ENCODE peak calls at places on chromosomes 4 and X, in ten cellular contexts. G is kidney epithelial cell, L is choroid plexus epithelial cell, T is upper lobe of left lung, N is GM06990, R is astrocyte of the spinal cord, V is right lobe of liver, C is fibroblast of mammary gland, U is adrenal gland, F is AG10803. I is an unnamed sample.

GRCh38 chrX:15985937-15986336 is 131.3 kb upstream of the AP1S2 start:
- DNase-seq in R (no peak), G (no peak), U (no peak), C (peak; percentile 28), V (no peak), L (no peak), N (no peak), F (no peak), T (no peak), I (no peak)

GRCh38 chr4:12963291-12963690 is 520.8 kb downstream of the RAB28 start:
- DNase-seq in N (no peak), U (no peak), G (no peak), R (no peak), T (no peak), F (no peak), C (no peak), L (no peak), V (no peak), I (no peak)

GRCh38 chr4:29970626-29971025 is 749.5 kb upstream of the PCDH7 start:
- DNase-seq in T (no peak), U (no peak), R (peak; percentile 1), L (no peak), N (no peak), C (peak; percentile 2), G (no peak), F (no peak), V (no peak), I (no peak)

GRCh38 chr4:123120473-123120872 is 198.1 kb upstream of the NUDT6 start:
- DNase-seq in R (peak; percentile 61), L (peak; percentile 85), T (no peak), G (no peak), F (peak; percentile 29), N (no peak), U (no peak), C (peak; percentile 75), V (no peak), I (peak; percentile 32)

GRCh38 chrX:11209798-11210197 is 83.4 kb upstream of the AMELX start:
- DNase-seq in L (peak; percentile 20), T (no peak), V (no peak), N (no peak), U (no peak), R (no peak), F (peak; percentile 0), C (peak; percentile 12), G (no peak), I (no peak)

GRCh38 chrX:1673337-1673736 is 58.5 kb downstream of the ASMT start:
- DNase-seq in V (no peak), F (peak; percentile 22), R (no peak), C (peak; percentile 17), U (no peak), G (no peak), L (peak; percentile 48), N (no peak), T (no peak), I (no peak)

GRCh38 chr4:182250446-182250845 is 7.2 kb downstream of the TENM3 start:
- DNase-seq in N (no peak), R (no peak), C (no peak), F (no peak), L (no peak), T (no peak), G (no peak), U (no peak), V (no peak), I (no peak)

GRCh38 chrX:86039625-86040568 is 7.5 kb downstream of the CHM start:
- DNase-seq in R (no peak), C (no peak), N (no peak), F (no peak), T (no peak), G (no peak), U (no peak), L (no peak), V (peak; percentile 33), I (no peak)

GRCh38 chr4:152935138-152935537 is 985 bp upstream of the FHDC1 start:
- DNase-seq in T (no peak), R (no peak), G (no peak), L (no peak), C (no peak), F (no peak), V (no peak), U (no peak), N (no peak), I (no peak)

DNA sequence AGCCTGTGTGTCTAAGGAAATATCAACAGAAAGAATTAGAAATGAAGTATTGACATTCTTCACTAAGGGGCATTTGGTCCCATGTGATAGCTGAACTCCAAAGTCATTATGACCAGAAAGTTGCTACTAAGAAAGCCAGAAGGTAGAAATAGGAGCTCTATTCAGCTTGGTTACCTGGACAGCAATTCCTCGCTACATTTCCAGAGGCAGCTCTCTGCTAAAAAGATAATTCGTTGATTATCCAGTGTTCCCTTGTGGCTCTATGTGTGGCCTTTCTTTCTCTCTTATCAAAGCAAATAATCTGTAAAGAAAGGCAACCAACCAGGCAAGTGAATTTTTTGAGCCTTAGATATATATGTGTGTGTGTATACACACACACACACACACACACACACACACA is 341.3 kb downstream of the ADGRL3 start:
- DNase-seq in F (no peak), C (no peak), G (no peak), R (no peak), N (no peak), T (no peak), U (no peak), L (no peak), V (no peak), I (no peak)
- TF ChIP-seq CTCF in F (no peak), C (no peak), G (no peak), R (peak; percentile 21), N (no peak), T (no peak), U (peak; percentile 37), L (no peak), V (no peak), I (no peak)

GRCh38 chr4:71189471-71189870 is 149.3 kb upstream of the SLC4A4 start:
- DNase-seq in V (no peak), G (no peak), L (peak; percentile 52), F (peak; percentile 57), T (no peak), U (no peak), R (peak; percentile 72), C (no peak), N (no peak), I (no peak)
- H3K4me3 ChIP-seq in V (no peak overlapping the region), G (no peak overlapping the region), L (no peak overlapping the region), F (peak overlapping the region; percentile 1), T (no peak overlapping the region), U (no peak overlapping the region), R (no peak overlapping the region), C (no peak overlapping the region), N (no peak overlapping the region), I (no peak overlapping the region)

GRCh38 chr4:109708435-109708834 is 5.2 kb upstream of the CASP6 start:
- DNase-seq in R (no peak), G (no peak), F (no peak), L (no peak), V (no peak), N (no peak), U (no peak), C (no peak), T (no peak), I (no peak)

GRCh38 chr4:109703664-109704351 is 563 bp upstream of the CASP6 start:
- DNase-seq in V (no peak), C (no peak), U (no peak), F (no peak), T (no peak), L (peak; percentile 29), N (no peak), R (no peak), G (peak; percentile 7), I (no peak)

GRCh38 chr4:109701566-109702399 is 1.5 kb downstream of the CASP6 start:
- DNase-seq in V (no peak), N (peak; percentile 31), R (no peak), G (no peak), U (no peak), F (no peak), C (no peak), T (no peak), L (peak; percentile 15), I (no peak)

GRCh38 chr4:109699553-109700225 is 3.6 kb downstream of the CASP6 start:
- DNase-seq in C (peak; percentile 26), G (no peak), N (no peak), R (peak; percentile 54), T (peak; percentile 24), F (no peak), U (no peak), V (no peak), L (peak; percentile 62), I (peak; percentile 46)

GRCh38 chr4:109702950-109703663 is at the start of gene CASP6:
- DNase-seq in L (peak; percentile 78), G (peak; percentile 7), R (peak; percentile 76), V (peak; percentile 94), U (peak; percentile 91), C (peak; percentile 61), F (peak; percentile 69), N (peak; percentile 91), T (peak; percentile 98), I (peak; percentile 32)
- TF ChIP-seq CTCF in L (peak; percentile 66), G (peak; percentile 69), R (peak; percentile 72), V (peak; percentile 54), U (peak; percentile 70), C (peak; percentile 45), F (peak; percentile 65), N (peak; percentile 82), T (peak; percentile 89), I (peak; percentile 60)

GRCh38 chr4:20420916-20421315 is 169.2 kb downstream of the SLIT2 start:
- DNase-seq in T (no peak), R (no peak), G (no peak), F (no peak), V (no peak), U (no peak), C (no peak), N (no peak), L (no peak), I (no peak)

GRCh38 chr4:20416800-20417199 is 165.1 kb downstream of the SLIT2 start:
- DNase-seq in T (no peak), L (no peak), R (no peak), G (peak; percentile 10), C (no peak), N (no peak), U (no peak), F (no peak), V (no peak), I (no peak)

GRCh38 chr4:20422398-20422797 is 170.7 kb downstream of the SLIT2 start:
- DNase-seq in F (peak; percentile 49), R (peak; percentile 58), N (no peak), C (peak; percentile 65), L (peak; percentile 78), V (peak; percentile 17), T (no peak), G (peak; percentile 9), U (peak; percentile 38), I (peak; percentile 26)

GRCh38 chr4:20421586-20421985 is 169.9 kb downstream of the SLIT2 start:
- DNase-seq in U (no peak), N (no peak), T (no peak), G (no peak), R (no peak), F (peak; percentile 37), V (no peak), C (no peak), L (peak; percentile 66), I (no peak)

DNA sequence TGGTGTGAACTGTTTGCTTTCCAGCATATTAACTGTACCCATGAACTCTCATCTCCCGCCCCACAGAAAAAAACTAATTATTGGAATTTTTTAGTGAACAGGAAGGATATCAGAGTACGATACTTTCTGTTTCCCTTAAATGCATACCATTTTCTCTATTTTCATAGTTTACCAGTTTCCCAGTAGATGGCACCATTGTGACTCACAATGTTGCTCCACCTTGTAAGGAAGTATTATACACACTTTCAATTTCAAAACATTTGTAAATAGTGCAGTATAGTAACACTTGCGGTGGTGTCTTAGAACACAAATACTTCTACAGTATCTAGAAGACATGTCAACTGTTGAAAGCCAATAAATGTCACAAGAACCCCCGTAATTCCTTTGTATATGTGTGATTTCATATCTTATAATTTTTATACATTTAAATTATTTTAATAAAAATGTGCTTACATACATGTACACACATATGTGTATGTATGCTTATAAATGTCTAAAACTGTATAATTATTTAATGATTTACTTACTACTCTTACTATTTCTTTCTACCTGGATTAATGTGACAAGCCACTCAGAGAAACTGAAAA is 167.3 kb downstream of the SLIT2 start:
- DNase-seq in C (peak; percentile 82), G (peak; percentile 45), U (no peak), R (peak; percentile 74), V (no peak), F (peak; percentile 82), N (peak; percentile 24), T (no peak), L (peak; percentile 89), I (peak; percentile 49)
- H3K4me3 ChIP-seq in C (peak overlapping the region; percentile 42), G (no peak overlapping the region), U (peak overlapping the region; percentile 3), R (peak overlapping the region; percentile 28), V (peak overlapping the region; percentile 34), F (peak overlapping the region; percentile 48), N (peak overlapping the region; percentile 41), T (no peak overlapping the region), L (peak overlapping the region; percentile 50), I (no peak overlapping the region)

I was measured in astrocyte of the cerebellum.